ENCODE peak calls at places on chromosomes 6 and 20, in four cellular contexts. W, F, J and M are unnamed samples.

GRCh38 chr6:168415993-168416530 is 24.9 kb upstream of the SMOC2 start:
- DNase-seq in F (no peak), J (no peak), W (no peak), M (no peak)

GRCh38 chr20:41293269-41294037 is 24.1 kb downstream of the ZHX3 start:
- DNase-seq in J (peak; percentile 78), W (no peak), F (no peak), M (peak; percentile 74)

GRCh38 chr20:11443382-11444119 is 474.1 kb upstream of the BTBD3 start:
- DNase-seq in J (no peak), W (no peak), F (no peak), M (no peak)

GRCh38 chr6:118864330-118865166 is 29.4 kb upstream of the ASF1A start:
- DNase-seq in J (no peak), W (no peak), F (no peak), M (no peak)

GRCh38 chr20:62845818-62846527 is 15.6 kb downstream of the TCFL5 start:
- DNase-seq in W (no peak), J (peak; percentile 55), F (no peak), M (no peak)

GRCh38 chr20:49701313-49701731 is 12.4 kb downstream of the B4GALT5 start:
- DNase-seq in W (no peak), J (peak; percentile 43), F (no peak), M (peak; percentile 54)

GRCh38 chr6:130849501-130850039 is 22.4 kb downstream of the SMLR1 start:
- DNase-seq in J (no peak), F (no peak), W (no peak), M (no peak)

GRCh38 chr6:23494367-23494766 is 631.6 kb upstream of the NRSN1 start:
- DNase-seq in W (no peak), J (no peak), F (no peak), M (no peak)

GRCh38 chr20:40563296-40563950 is 125.6 kb downstream of the MAFB start:
- DNase-seq in J (no peak), W (no peak), F (no peak), M (no peak)

GRCh38 chr20:45080867-45081616 is 19.9 kb downstream of the KCNS1 start:
- DNase-seq in F (no peak), W (peak; percentile 45), J (peak; percentile 52), M (no peak)

GRCh38 chr6:6277418-6277817 is 43.0 kb downstream of the F13A1 start:
- DNase-seq in J (no peak), F (no peak), W (peak; percentile 2), M (no peak)

GRCh38 chr6:141426400-141426980 is 706.2 kb upstream of the GJE1 start:
- DNase-seq in W (no peak), J (no peak), F (no peak), M (no peak)

GRCh38 chr6:113903666-113904330 is 46.7 kb downstream of the MARCKS start:
- DNase-seq in W (no peak), J (peak; percentile 58), F (no peak), M (no peak)

GRCh38 chr6:40379811-40380210 is 207.4 kb downstream of the LRFN2 start:
- DNase-seq in W (no peak), F (no peak), J (no peak), M (no peak)

GRCh38 chr6:15504040-15504491 is 158.8 kb downstream of the DTNBP1 start:
- DNase-seq in F (no peak), W (no peak), J (no peak), M (peak; percentile 57)

GRCh38 chr6:36050305-36050704 is 22.7 kb downstream of the MAPK14 start:
- DNase-seq in F (no peak), W (no peak), J (no peak), M (no peak)

GRCh38 chr6:10409766-10410209 is 5.1 kb downstream of the TFAP2A start:
- DNase-seq in F (no peak), J (no peak), W (peak; percentile 22), M (no peak)

GRCh38 chr20:9408422-9409300 is 105.7 kb upstream of the LAMP5 start:
- DNase-seq in F (no peak), J (peak; percentile 75), W (no peak), M (peak; percentile 97)

GRCh38 chr20:22752324-22752723 is 168.0 kb upstream of the FOXA2 start:
- DNase-seq in J (no peak), F (no peak), W (no peak), M (no peak)

GRCh38 chr6:8627085-8627861 is 191.9 kb upstream of the SLC35B3 start:
- DNase-seq in J (no peak), F (no peak), W (peak; percentile 54), M (no peak)

GRCh38 chr20:25046181-25046641 is 11.7 kb downstream of the ACSS1 start:
- DNase-seq in J (no peak), F (no peak), W (no peak), M (no peak)

GRCh38 chr20:4116091-4116490 is 100.7 kb upstream of the RNF24 start:
- DNase-seq in W (no peak), F (no peak), J (no peak), M (peak; percentile 72)

GRCh38 chr6:144559865-144560603 is 274.9 kb downstream of the UTRN start:
- DNase-seq in F (no peak), J (peak; percentile 38), W (no peak), M (no peak)

GRCh38 chr20:36591281-36591680 is 14.3 kb upstream of the RAB5IF start:
- DNase-seq in J (no peak), F (no peak), W (no peak), M (no peak)

GRCh38 chr6:39424831-39425230 is 102.3 kb upstream of the KCNK16 start:
- DNase-seq in W (no peak), F (no peak), J (no peak), M (no peak)

GRCh38 chr20:32018269-32019155 is 8.3 kb downstream of the CCM2L start:
- DNase-seq in F (peak; percentile 17), W (no peak), J (no peak), M (peak; percentile 86)

GRCh38 chr6:168525114-168525513 is 84.1 kb downstream of the SMOC2 start:
- DNase-seq in W (no peak), F (no peak), J (no peak), M (no peak)